ENCODE peak calls at places on chromosomes 13 and 19, in eight cellular contexts. One of them, this sample, is unnamed.

GRCh38 chr13:76976929-76977328 is 15.0 kb upstream of the CLN5 start:
- DNase-seq in NCI-H748 treated with DMSO at 0.1 percent for 48 hours: no peak
- DNase-seq in AG04449: no peak
- DNase-seq in activated T-helper 1 cell treated with Interleukin-2 at 50 U/mL for 16 hours: no peak
- DNase-seq in activated CD4-positive, alpha-beta T cell treated with anti-CD3 and anti-CD28 coated beads for 48 hours: no peak
- DNase-seq in stimulated activated CD8-positive, alpha-beta memory T cell treated with anti-CD3 and anti-CD28 coated beads, Interleukin-7, amount 100 ng/mL, for 48 hours: no peak
- DNase-seq in Peyer's patch: no peak
- DNase-seq in CD4-positive, CD25-positive, alpha-beta regulatory T cell: no peak
- DNase-seq in this sample: no peak

GRCh38 chr13:50576156-50576555 is 267.3 kb downstream of the DLEU7 start:
- DNase-seq in stimulated activated CD8-positive, alpha-beta memory T cell treated with anti-CD3 and anti-CD28 coated beads, Interleukin-7, amount 100 ng/mL, for 48 hours: no peak
- DNase-seq in activated CD4-positive, alpha-beta T cell treated with anti-CD3 and anti-CD28 coated beads for 48 hours: no peak
- DNase-seq in activated T-helper 1 cell treated with Interleukin-2 at 50 U/mL for 16 hours: no peak
- DNase-seq in CD4-positive, CD25-positive, alpha-beta regulatory T cell: no peak
- DNase-seq in Peyer's patch: no peak
- DNase-seq in NCI-H748 treated with DMSO at 0.1 percent for 48 hours: peak
- DNase-seq in AG04449: no peak
- DNase-seq in this sample: no peak

GRCh38 chr19:1513492-1514294 is 874 bp upstream of the ADAMTSL5 start:
- DNase-seq in CD4-positive, CD25-positive, alpha-beta regulatory T cell: peak
- DNase-seq in Peyer's patch: no peak
- DNase-seq in activated CD4-positive, alpha-beta T cell treated with anti-CD3 and anti-CD28 coated beads for 48 hours: peak
- DNase-seq in activated T-helper 1 cell treated with Interleukin-2 at 50 U/mL for 16 hours: peak
- DNase-seq in NCI-H748 treated with DMSO at 0.1 percent for 48 hours: no peak
- DNase-seq in stimulated activated CD8-positive, alpha-beta memory T cell treated with anti-CD3 and anti-CD28 coated beads, Interleukin-7, amount 100 ng/mL, for 48 hours: peak
- DNase-seq in AG04449: no peak
- DNase-seq in this sample: no peak

GRCh38 chr13:36531746-36532486 is 99.6 kb downstream of the CCNA1 start:
- DNase-seq in activated CD4-positive, alpha-beta T cell treated with anti-CD3 and anti-CD28 coated beads for 48 hours: no peak
- DNase-seq in CD4-positive, CD25-positive, alpha-beta regulatory T cell: no peak
- DNase-seq in NCI-H748 treated with DMSO at 0.1 percent for 48 hours: no peak
- DNase-seq in Peyer's patch: no peak
- DNase-seq in AG04449: no peak
- DNase-seq in stimulated activated CD8-positive, alpha-beta memory T cell treated with anti-CD3 and anti-CD28 coated beads, Interleukin-7, amount 100 ng/mL, for 48 hours: no peak
- DNase-seq in activated T-helper 1 cell treated with Interleukin-2 at 50 U/mL for 16 hours: no peak
- DNase-seq in this sample: peak

GRCh38 chr19:2289714-2290435 is 7.9 kb upstream of the PEAK3 start:
- DNase-seq in activated CD4-positive, alpha-beta T cell treated with anti-CD3 and anti-CD28 coated beads for 48 hours: peak
- DNase-seq in Peyer's patch: peak
- DNase-seq in stimulated activated CD8-positive, alpha-beta memory T cell treated with anti-CD3 and anti-CD28 coated beads, Interleukin-7, amount 100 ng/mL, for 48 hours: no peak
- DNase-seq in NCI-H748 treated with DMSO at 0.1 percent for 48 hours: peak
- DNase-seq in AG04449: no peak
- DNase-seq in activated T-helper 1 cell treated with Interleukin-2 at 50 U/mL for 16 hours: peak
- DNase-seq in CD4-positive, CD25-positive, alpha-beta regulatory T cell: peak
- DNase-seq in this sample: no peak

GRCh38 chr13:45749026-45749759 is 47.1 kb downstream of the CBY2 start:
- DNase-seq in AG04449: no peak
- DNase-seq in Peyer's patch: no peak
- DNase-seq in activated CD4-positive, alpha-beta T cell treated with anti-CD3 and anti-CD28 coated beads for 48 hours: no peak
- DNase-seq in CD4-positive, CD25-positive, alpha-beta regulatory T cell: no peak
- DNase-seq in activated T-helper 1 cell treated with Interleukin-2 at 50 U/mL for 16 hours: no peak
- DNase-seq in NCI-H748 treated with DMSO at 0.1 percent for 48 hours: peak
- DNase-seq in stimulated activated CD8-positive, alpha-beta memory T cell treated with anti-CD3 and anti-CD28 coated beads, Interleukin-7, amount 100 ng/mL, for 48 hours: no peak
- DNase-seq in this sample: no peak

GRCh38 chr19:2974342-2974932 is 2.9 kb upstream of the TLE6 start:
- DNase-seq in activated T-helper 1 cell treated with Interleukin-2 at 50 U/mL for 16 hours: no peak
- DNase-seq in Peyer's patch: no peak
- DNase-seq in CD4-positive, CD25-positive, alpha-beta regulatory T cell: no peak
- DNase-seq in NCI-H748 treated with DMSO at 0.1 percent for 48 hours: no peak
- DNase-seq in stimulated activated CD8-positive, alpha-beta memory T cell treated with anti-CD3 and anti-CD28 coated beads, Interleukin-7, amount 100 ng/mL, for 48 hours: peak
- DNase-seq in activated CD4-positive, alpha-beta T cell treated with anti-CD3 and anti-CD28 coated beads for 48 hours: peak
- DNase-seq in AG04449: no peak
- DNase-seq in this sample: no peak

GRCh38 chr19:18778826-18779354 is 12.2 kb downstream of the COMP start:
- DNase-seq in Peyer's patch: no peak
- DNase-seq in activated T-helper 1 cell treated with Interleukin-2 at 50 U/mL for 16 hours: no peak
- DNase-seq in stimulated activated CD8-positive, alpha-beta memory T cell treated with anti-CD3 and anti-CD28 coated beads, Interleukin-7, amount 100 ng/mL, for 48 hours: no peak
- DNase-seq in activated CD4-positive, alpha-beta T cell treated with anti-CD3 and anti-CD28 coated beads for 48 hours: no peak
- DNase-seq in CD4-positive, CD25-positive, alpha-beta regulatory T cell: no peak
- DNase-seq in NCI-H748 treated with DMSO at 0.1 percent for 48 hours: no peak
- DNase-seq in AG04449: no peak
- DNase-seq in this sample: no peak

GRCh38 chr13:85666356-85666755 is 132.9 kb downstream of the SLITRK6 start:
- DNase-seq in stimulated activated CD8-positive, alpha-beta memory T cell treated with anti-CD3 and anti-CD28 coated beads, Interleukin-7, amount 100 ng/mL, for 48 hours: no peak
- DNase-seq in AG04449: no peak
- DNase-seq in CD4-positive, CD25-positive, alpha-beta regulatory T cell: no peak
- DNase-seq in activated CD4-positive, alpha-beta T cell treated with anti-CD3 and anti-CD28 coated beads for 48 hours: no peak
- DNase-seq in Peyer's patch: no peak
- DNase-seq in activated T-helper 1 cell treated with Interleukin-2 at 50 U/mL for 16 hours: no peak
- DNase-seq in NCI-H748 treated with DMSO at 0.1 percent for 48 hours: peak
- DNase-seq in this sample: no peak

GRCh38 chr13:26259634-26260033 is 5.7 kb downstream of the CDK8 start:
- DNase-seq in stimulated activated CD8-positive, alpha-beta memory T cell treated with anti-CD3 and anti-CD28 coated beads, Interleukin-7, amount 100 ng/mL, for 48 hours: no peak
- DNase-seq in CD4-positive, CD25-positive, alpha-beta regulatory T cell: no peak
- DNase-seq in AG04449: no peak
- DNase-seq in activated CD4-positive, alpha-beta T cell treated with anti-CD3 and anti-CD28 coated beads for 48 hours: no peak
- DNase-seq in NCI-H748 treated with DMSO at 0.1 percent for 48 hours: no peak
- DNase-seq in activated T-helper 1 cell treated with Interleukin-2 at 50 U/mL for 16 hours: no peak
- DNase-seq in Peyer's patch: no peak
- DNase-seq in this sample: no peak

GRCh38 chr13:49814551-49815270 is 22.2 kb upstream of the KPNA3 start:
- DNase-seq in stimulated activated CD8-positive, alpha-beta memory T cell treated with anti-CD3 and anti-CD28 coated beads, Interleukin-7, amount 100 ng/mL, for 48 hours: no peak
- DNase-seq in activated T-helper 1 cell treated with Interleukin-2 at 50 U/mL for 16 hours: no peak
- DNase-seq in NCI-H748 treated with DMSO at 0.1 percent for 48 hours: no peak
- DNase-seq in Peyer's patch: no peak
- DNase-seq in AG04449: no peak
- DNase-seq in activated CD4-positive, alpha-beta T cell treated with anti-CD3 and anti-CD28 coated beads for 48 hours: no peak
- DNase-seq in CD4-positive, CD25-positive, alpha-beta regulatory T cell: no peak
- DNase-seq in this sample: no peak

GRCh38 chr13:98326274-98326673 is 149.2 kb upstream of the RNF113B start:
- DNase-seq in activated CD4-positive, alpha-beta T cell treated with anti-CD3 and anti-CD28 coated beads for 48 hours: no peak
- DNase-seq in AG04449: no peak
- DNase-seq in Peyer's patch: no peak
- DNase-seq in CD4-positive, CD25-positive, alpha-beta regulatory T cell: no peak
- DNase-seq in NCI-H748 treated with DMSO at 0.1 percent for 48 hours: peak
- DNase-seq in activated T-helper 1 cell treated with Interleukin-2 at 50 U/mL for 16 hours: no peak
- DNase-seq in stimulated activated CD8-positive, alpha-beta memory T cell treated with anti-CD3 and anti-CD28 coated beads, Interleukin-7, amount 100 ng/mL, for 48 hours: no peak
- DNase-seq in this sample: no peak

GRCh38 chr13:25860862-25861261 is 191.0 kb downstream of the SHISA2 start:
- DNase-seq in AG04449: peak
- DNase-seq in activated T-helper 1 cell treated with Interleukin-2 at 50 U/mL for 16 hours: no peak
- DNase-seq in stimulated activated CD8-positive, alpha-beta memory T cell treated with anti-CD3 and anti-CD28 coated beads, Interleukin-7, amount 100 ng/mL, for 48 hours: no peak
- DNase-seq in CD4-positive, CD25-positive, alpha-beta regulatory T cell: no peak
- DNase-seq in NCI-H748 treated with DMSO at 0.1 percent for 48 hours: no peak
- DNase-seq in activated CD4-positive, alpha-beta T cell treated with anti-CD3 and anti-CD28 coated beads for 48 hours: no peak
- DNase-seq in Peyer's patch: no peak
- DNase-seq in this sample: peak

GRCh38 chr13:102788683-102789082 is 10.1 kb downstream of the POGLUT2 start:
- DNase-seq in activated T-helper 1 cell treated with Interleukin-2 at 50 U/mL for 16 hours: no peak
- DNase-seq in AG04449: no peak
- DNase-seq in Peyer's patch: no peak
- DNase-seq in CD4-positive, CD25-positive, alpha-beta regulatory T cell: no peak
- DNase-seq in stimulated activated CD8-positive, alpha-beta memory T cell treated with anti-CD3 and anti-CD28 coated beads, Interleukin-7, amount 100 ng/mL, for 48 hours: no peak
- DNase-seq in activated CD4-positive, alpha-beta T cell treated with anti-CD3 and anti-CD28 coated beads for 48 hours: no peak
- DNase-seq in NCI-H748 treated with DMSO at 0.1 percent for 48 hours: no peak
- DNase-seq in this sample: no peak

GRCh38 chr19:55703790-55704215 is 28.8 kb downstream of the EPN1 start:
- DNase-seq in stimulated activated CD8-positive, alpha-beta memory T cell treated with anti-CD3 and anti-CD28 coated beads, Interleukin-7, amount 100 ng/mL, for 48 hours: no peak
- DNase-seq in Peyer's patch: peak
- DNase-seq in NCI-H748 treated with DMSO at 0.1 percent for 48 hours: no peak
- DNase-seq in CD4-positive, CD25-positive, alpha-beta regulatory T cell: peak
- DNase-seq in activated CD4-positive, alpha-beta T cell treated with anti-CD3 and anti-CD28 coated beads for 48 hours: peak
- DNase-seq in AG04449: no peak
- DNase-seq in activated T-helper 1 cell treated with Interleukin-2 at 50 U/mL for 16 hours: peak
- DNase-seq in this sample: no peak

GRCh38 chr19:46925548-46925950 is 64.8 kb downstream of the ARHGAP35 start:
- DNase-seq in Peyer's patch: no peak
- DNase-seq in activated CD4-positive, alpha-beta T cell treated with anti-CD3 and anti-CD28 coated beads for 48 hours: no peak
- DNase-seq in activated T-helper 1 cell treated with Interleukin-2 at 50 U/mL for 16 hours: no peak
- DNase-seq in stimulated activated CD8-positive, alpha-beta memory T cell treated with anti-CD3 and anti-CD28 coated beads, Interleukin-7, amount 100 ng/mL, for 48 hours: no peak
- DNase-seq in CD4-positive, CD25-positive, alpha-beta regulatory T cell: no peak
- DNase-seq in AG04449: no peak
- DNase-seq in NCI-H748 treated with DMSO at 0.1 percent for 48 hours: no peak
- DNase-seq in this sample: no peak

GRCh38 chr13:98327326-98328314 is 150.6 kb upstream of the RNF113B start:
- DNase-seq in CD4-positive, CD25-positive, alpha-beta regulatory T cell: no peak
- DNase-seq in NCI-H748 treated with DMSO at 0.1 percent for 48 hours: no peak
- DNase-seq in activated T-helper 1 cell treated with Interleukin-2 at 50 U/mL for 16 hours: no peak
- DNase-seq in activated CD4-positive, alpha-beta T cell treated with anti-CD3 and anti-CD28 coated beads for 48 hours: no peak
- DNase-seq in AG04449: peak
- DNase-seq in Peyer's patch: no peak
- DNase-seq in stimulated activated CD8-positive, alpha-beta memory T cell treated with anti-CD3 and anti-CD28 coated beads, Interleukin-7, amount 100 ng/mL, for 48 hours: no peak
- DNase-seq in this sample: no peak

GRCh38 chr19:47183579-47183978 is 47.4 kb downstream of the BBC3 start:
- DNase-seq in activated CD4-positive, alpha-beta T cell treated with anti-CD3 and anti-CD28 coated beads for 48 hours: no peak
- DNase-seq in CD4-positive, CD25-positive, alpha-beta regulatory T cell: no peak
- DNase-seq in activated T-helper 1 cell treated with Interleukin-2 at 50 U/mL for 16 hours: no peak
- DNase-seq in AG04449: no peak
- DNase-seq in Peyer's patch: no peak
- DNase-seq in NCI-H748 treated with DMSO at 0.1 percent for 48 hours: no peak
- DNase-seq in stimulated activated CD8-positive, alpha-beta memory T cell treated with anti-CD3 and anti-CD28 coated beads, Interleukin-7, amount 100 ng/mL, for 48 hours: no peak
- DNase-seq in this sample: no peak

GRCh38 chr13:39788097-39788496 is 132.6 kb downstream of the COG6 start:
- DNase-seq in CD4-positive, CD25-positive, alpha-beta regulatory T cell: no peak
- DNase-seq in activated T-helper 1 cell treated with Interleukin-2 at 50 U/mL for 16 hours: no peak
- DNase-seq in Peyer's patch: no peak
- DNase-seq in stimulated activated CD8-positive, alpha-beta memory T cell treated with anti-CD3 and anti-CD28 coated beads, Interleukin-7, amount 100 ng/mL, for 48 hours: no peak
- DNase-seq in activated CD4-positive, alpha-beta T cell treated with anti-CD3 and anti-CD28 coated beads for 48 hours: no peak
- DNase-seq in AG04449: no peak
- DNase-seq in NCI-H748 treated with DMSO at 0.1 percent for 48 hours: no peak
- DNase-seq in this sample: no peak